ENCODE peak calls at places on chromosomes 1 and 21, in six cellular contexts. Y, U, J, M, R and N are unnamed samples.

GRCh38 chr1:214864896-214865688 is 217.4 kb upstream of the KCNK2 start:
- DNase-seq in Y (peak), J (no peak), U (peak), M (no peak), R (no peak), N (peak)

GRCh38 chr21:44949161-44950015 is 9.6 kb downstream of the SLX9 start:
- DNase-seq in Y (peak), M (peak), R (peak), J (peak), U (peak), N (peak)

GRCh38 chr1:230906226-230906625 is 37.9 kb upstream of the C1orf198 start:
- DNase-seq in U (no peak), R (no peak), J (no peak), Y (no peak), M (no peak), N (no peak)

GRCh38 chr21:44982558-44983244 is 42.9 kb downstream of the SLX9 start:
- DNase-seq in R (peak), J (no peak), Y (peak), M (no peak), U (no peak), N (peak)

GRCh38 chr1:93659805-93660479 is 21.7 kb downstream of the BCAR3 start:
- DNase-seq in R (no peak), M (no peak), Y (peak), U (peak), J (no peak), N (no peak)

GRCh38 chr1:25186608-25187007 is 45.7 kb downstream of the SYF2 start:
- DNase-seq in U (no peak), R (no peak), M (no peak), Y (no peak), J (no peak), N (no peak)

GRCh38 chr1:7688659-7689058 is 82.4 kb upstream of the VAMP3 start:
- DNase-seq in J (no peak), U (no peak), M (no peak), Y (no peak), R (no peak), N (no peak)

GRCh38 chr1:231583376-231583775 is 43.2 kb upstream of the DISC1 start:
- DNase-seq in M (no peak), R (no peak), U (no peak), J (no peak), Y (no peak), N (no peak)

GRCh38 chr1:106768077-106768476 is 288.4 kb upstream of the PRMT6 start:
- DNase-seq in U (peak), M (no peak), R (no peak), J (no peak), Y (peak), N (no peak)

GRCh38 chr1:220918285-220918951 is 39.2 kb downstream of the HLX start:
- DNase-seq in R (no peak), M (no peak), J (no peak), Y (no peak), U (no peak), N (no peak)

GRCh38 chr1:107936498-107937481 is 28.2 kb downstream of the VAV3 start:
- DNase-seq in M (peak), J (peak), U (peak), R (no peak), Y (peak), N (peak)

GRCh38 chr1:114118351-114118990 is 35.2 kb downstream of the SYT6 start:
- DNase-seq in M (no peak), J (peak), U (no peak), R (no peak), Y (no peak), N (no peak)

DNA sequence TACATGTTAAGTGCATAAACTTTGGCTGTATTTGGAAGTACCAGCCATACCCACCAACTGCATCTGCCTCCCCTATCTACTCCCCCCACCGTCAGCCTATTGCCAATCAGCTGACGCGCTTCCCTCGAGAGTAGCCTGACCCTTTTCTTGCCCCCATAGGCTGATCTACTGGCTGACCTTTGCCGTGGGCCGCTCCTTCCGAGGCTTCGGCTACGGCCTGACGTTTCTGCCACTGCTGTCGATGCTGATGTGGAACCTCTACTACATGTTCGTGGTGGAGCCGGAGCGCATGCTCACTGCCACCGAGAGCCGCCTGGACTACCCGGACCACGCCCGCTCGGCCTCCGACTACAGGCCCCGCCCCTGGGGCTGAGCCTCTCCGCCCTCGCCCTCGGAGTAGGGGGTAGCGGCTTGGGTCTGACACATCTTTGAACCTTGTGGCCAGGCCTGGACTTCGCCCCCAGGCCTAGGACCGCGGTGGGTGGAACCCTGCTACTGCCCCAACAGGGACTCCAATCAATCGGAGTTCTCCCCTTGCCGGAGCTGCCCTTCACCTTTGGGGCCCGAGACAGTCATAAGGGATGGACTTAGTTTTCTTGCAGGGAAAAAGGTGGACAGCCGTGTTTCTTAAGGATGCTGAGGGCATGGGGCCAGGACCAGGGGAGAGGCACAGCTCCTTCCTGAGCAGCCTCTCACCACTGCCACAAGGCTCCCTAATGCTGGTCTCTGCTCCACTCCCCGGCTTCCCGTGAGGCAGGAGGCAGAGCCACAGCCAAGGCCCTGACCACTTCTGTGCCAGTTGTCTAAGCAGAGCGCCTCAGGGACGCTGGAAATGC is 4.0 kb downstream of the GLMP start:
- DNase-seq in U (peak), J (peak), R (peak), Y (peak), M (peak), N (peak)
- H3K4me3 ChIP-seq in U (peak), J (peak), R (peak), Y (peak), M (peak), N (peak)

DNA sequence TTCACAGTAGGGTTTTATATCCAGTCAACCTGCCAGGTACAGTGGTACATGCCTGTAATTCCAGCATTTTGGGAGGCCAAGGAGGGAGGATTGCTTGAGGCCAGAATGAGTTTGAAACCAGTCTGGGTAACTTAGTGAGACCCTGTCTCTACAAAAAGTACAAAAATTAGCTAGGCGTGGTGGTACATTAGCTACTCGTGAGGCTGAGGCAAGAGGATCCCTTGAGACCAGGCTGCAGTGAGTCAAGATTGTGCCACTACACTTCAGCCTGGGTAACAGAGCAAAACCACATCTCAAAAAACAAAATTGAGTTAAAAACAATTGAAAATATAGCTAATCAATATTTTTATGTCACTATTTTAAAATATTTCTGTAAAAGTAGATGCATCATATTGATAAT is 33.2 kb downstream of the DDI2 start:
- DNase-seq in R (no peak), M (no peak), J (no peak), U (no peak), Y (no peak), N (no peak)
- H3K4me3 ChIP-seq in R (no peak), M (no peak), J (no peak), U (no peak), Y (no peak), N (no peak)

DNA sequence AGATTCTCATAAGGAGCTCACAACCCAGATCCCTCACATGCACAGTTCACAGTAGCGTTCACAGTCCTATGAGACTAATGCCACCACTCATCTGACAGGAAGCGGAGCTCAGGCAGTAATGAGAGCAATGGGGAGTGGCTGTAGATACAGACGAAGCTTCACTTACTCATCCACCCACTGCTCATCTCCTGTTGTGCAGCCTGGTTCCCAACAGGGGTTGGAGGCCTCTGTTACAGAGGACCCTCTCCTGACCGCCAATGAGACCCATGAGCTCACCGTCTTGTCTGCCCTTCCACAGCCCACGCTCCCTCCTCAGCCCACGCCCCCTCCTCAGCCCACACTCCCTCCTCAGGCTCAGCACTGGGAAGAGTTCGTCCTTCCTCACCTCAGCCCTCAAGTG is 39.6 kb downstream of the RSPH1 start:
- DNase-seq in M (no peak), R (no peak), U (no peak), J (no peak), Y (no peak), N (peak)
- H3K4me3 ChIP-seq in M (no peak), R (no peak), U (no peak), J (no peak), Y (no peak), N (no peak)

DNA sequence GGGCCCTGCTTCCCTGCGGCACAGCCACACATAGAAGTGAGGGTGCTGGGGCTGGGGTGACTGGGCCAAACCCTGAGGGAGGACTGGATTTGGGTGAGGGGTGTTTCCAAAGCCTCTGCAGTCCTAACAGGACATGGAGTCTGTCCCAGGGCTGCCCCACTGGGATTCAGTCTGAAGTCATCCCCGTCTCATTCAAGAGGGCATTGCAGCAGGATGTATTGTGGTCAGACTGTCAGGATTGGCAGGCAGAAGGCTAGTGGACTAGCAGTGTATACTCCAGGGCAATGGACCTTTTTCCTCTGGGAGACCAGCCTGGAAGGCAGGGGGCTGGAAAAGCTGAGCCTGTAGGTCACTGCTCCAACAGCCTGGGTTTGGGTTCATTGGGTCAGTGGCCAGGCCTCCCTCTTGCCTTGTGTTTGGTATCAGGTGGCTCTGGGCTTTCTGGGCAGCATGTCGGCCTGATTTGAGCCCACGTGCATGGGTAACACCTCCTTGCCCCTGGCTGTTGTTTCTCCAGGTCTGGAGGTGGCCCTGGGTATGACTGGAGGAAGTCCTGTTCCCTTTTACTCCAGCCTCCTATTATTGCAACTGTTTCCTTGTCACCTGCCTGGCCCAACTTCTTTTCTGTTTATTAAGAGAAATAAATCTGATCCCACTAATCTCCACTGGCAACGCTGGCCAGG is 41.0 kb upstream of the SYNC start:
- DNase-seq in M (no peak), Y (no peak), J (no peak), U (peak), R (no peak), N (no peak)
- H3K4me3 ChIP-seq in M (no peak), Y (no peak), J (peak), U (no peak), R (no peak), N (no peak)

GRCh38 chr1:234545512-234546386 is 64.2 kb downstream of the IRF2BP2 start:
- DNase-seq in M (peak), U (no peak), J (no peak), Y (no peak), R (peak), N (no peak)
- H3K4me3 ChIP-seq in M (no peak), U (no peak), J (no peak), Y (no peak), R (no peak), N (no peak)